ENCODE peak calls at places on chromosomes 12 and 14, in seven cellular contexts. F, Z, O, P, Q, U and A are unnamed samples.

GRCh38 chr14:60964901-60965300 is 16.0 kb downstream of the TRMT5 start:
- DNase-seq in P (no peak), F (no peak), O (no peak), Q (no peak), Z (no peak), U (no peak), A (no peak)

GRCh38 chr14:32027255-32027939 is 49.7 kb upstream of the ARHGAP5 start:
- DNase-seq in U (no peak), P (no peak), Q (no peak), F (no peak), Z (no peak), O (no peak), A (no peak)

GRCh38 chr12:56385873-56386272 is 23.2 kb upstream of the APOF start:
- DNase-seq in U (no peak), O (no peak), Q (peak), F (no peak), Z (no peak), P (no peak), A (no peak)

GRCh38 chr12:112347521-112347920 is 34.7 kb downstream of the HECTD4 start:
- DNase-seq in Q (no peak), Z (no peak), U (peak), P (no peak), F (peak), O (no peak), A (peak)

GRCh38 chr12:118358607-118359540 is 13.8 kb downstream of the TAOK3 start:
- DNase-seq in U (no peak), P (no peak), O (no peak), Q (no peak), F (no peak), Z (no peak), A (peak)

GRCh38 chr14:70907996-70908917 is 998 bp downstream of the PCNX1 start:
- DNase-seq in U (peak), P (peak), Q (peak), O (peak), F (no peak), Z (peak), A (peak)

GRCh38 chr14:50697659-50698290 is 29.7 kb upstream of the SAV1 start:
- DNase-seq in U (no peak), Z (no peak), O (no peak), P (no peak), F (no peak), Q (no peak), A (no peak)

GRCh38 chr14:21317433-21317832 is 37.5 kb downstream of the RPGRIP1 start:
- DNase-seq in Z (no peak), U (peak), O (no peak), Q (no peak), P (no peak), F (no peak), A (peak)

GRCh38 chr14:21068521-21069387 is 1.4 kb upstream of the ARHGEF40 start:
- DNase-seq in U (peak), Z (peak), P (peak), Q (peak), F (no peak), O (peak), A (peak)

GRCh38 chr14:85475113-85475512 is 54.8 kb upstream of the FLRT2 start:
- DNase-seq in Q (no peak), U (no peak), P (no peak), F (no peak), O (no peak), Z (no peak), A (no peak)

GRCh38 chr14:85471156-85471555 is 58.8 kb upstream of the FLRT2 start:
- DNase-seq in Z (no peak), O (no peak), F (no peak), U (no peak), Q (no peak), P (no peak), A (no peak)

GRCh38 chr14:85468815-85469214 is 61.1 kb upstream of the FLRT2 start:
- DNase-seq in Z (no peak), O (no peak), U (no peak), Q (no peak), F (no peak), P (no peak), A (no peak)

GRCh38 chr14:85474431-85474830 is 55.5 kb upstream of the FLRT2 start:
- DNase-seq in P (no peak), O (no peak), F (no peak), Q (no peak), U (no peak), Z (no peak), A (no peak)

GRCh38 chr14:85471744-85472143 is 58.2 kb upstream of the FLRT2 start:
- DNase-seq in Z (no peak), Q (no peak), F (peak), O (no peak), U (no peak), P (peak), A (no peak)
- H3K4me3 ChIP-seq in Z (no peak), Q (no peak), F (no peak), O (no peak), U (no peak), P (no peak), A (no peak)

GRCh38 chr12:132344181-132344580 is 14.8 kb upstream of the GALNT9 start:
- DNase-seq in U (no peak), Q (no peak), Z (no peak), F (no peak), P (no peak), O (no peak), A (no peak)

GRCh38 chr12:132343294-132343972 is 14.0 kb upstream of the GALNT9 start:
- DNase-seq in O (no peak), Q (no peak), P (no peak), F (no peak), Z (peak), U (no peak), A (no peak)

GRCh38 chr12:132342828-132343227 is 13.4 kb upstream of the GALNT9 start:
- DNase-seq in Q (no peak), P (no peak), U (no peak), O (no peak), F (no peak), Z (no peak), A (no peak)

GRCh38 chr12:132341318-132342050 is 12.1 kb upstream of the GALNT9 start:
- DNase-seq in Z (no peak), F (no peak), Q (no peak), O (no peak), U (no peak), P (no peak), A (no peak)

GRCh38 chr12:132342322-132342721 is 12.9 kb upstream of the GALNT9 start:
- DNase-seq in P (no peak), Z (no peak), O (peak), F (no peak), U (peak), Q (no peak), A (no peak)
- TF ChIP-seq CTCF in P (no peak), Z (peak), O (peak), F (no peak), U (peak), Q (no peak), A (no peak)

GRCh38 chr14:92109490-92109889 is 3.1 kb upstream of the ATXN3 start:
- DNase-seq in Z (no peak), P (no peak), Q (no peak), F (no peak), U (no peak), O (no peak), A (no peak)

GRCh38 chr14:92105845-92106094 is 612 bp downstream of the ATXN3 start:
- DNase-seq in F (no peak), P (peak), Q (peak), Z (peak), O (no peak), U (peak), A (peak)

GRCh38 chr14:92105073-92105844 is 1.1 kb downstream of the ATXN3 start:
- DNase-seq in P (no peak), Q (no peak), O (no peak), F (no peak), Z (no peak), U (no peak), A (no peak)

GRCh38 chr14:92106095-92106937 is at the start of gene ATXN3:
- DNase-seq in U (peak), F (peak), O (peak), P (peak), Z (peak), Q (peak), A (peak)

DNA sequence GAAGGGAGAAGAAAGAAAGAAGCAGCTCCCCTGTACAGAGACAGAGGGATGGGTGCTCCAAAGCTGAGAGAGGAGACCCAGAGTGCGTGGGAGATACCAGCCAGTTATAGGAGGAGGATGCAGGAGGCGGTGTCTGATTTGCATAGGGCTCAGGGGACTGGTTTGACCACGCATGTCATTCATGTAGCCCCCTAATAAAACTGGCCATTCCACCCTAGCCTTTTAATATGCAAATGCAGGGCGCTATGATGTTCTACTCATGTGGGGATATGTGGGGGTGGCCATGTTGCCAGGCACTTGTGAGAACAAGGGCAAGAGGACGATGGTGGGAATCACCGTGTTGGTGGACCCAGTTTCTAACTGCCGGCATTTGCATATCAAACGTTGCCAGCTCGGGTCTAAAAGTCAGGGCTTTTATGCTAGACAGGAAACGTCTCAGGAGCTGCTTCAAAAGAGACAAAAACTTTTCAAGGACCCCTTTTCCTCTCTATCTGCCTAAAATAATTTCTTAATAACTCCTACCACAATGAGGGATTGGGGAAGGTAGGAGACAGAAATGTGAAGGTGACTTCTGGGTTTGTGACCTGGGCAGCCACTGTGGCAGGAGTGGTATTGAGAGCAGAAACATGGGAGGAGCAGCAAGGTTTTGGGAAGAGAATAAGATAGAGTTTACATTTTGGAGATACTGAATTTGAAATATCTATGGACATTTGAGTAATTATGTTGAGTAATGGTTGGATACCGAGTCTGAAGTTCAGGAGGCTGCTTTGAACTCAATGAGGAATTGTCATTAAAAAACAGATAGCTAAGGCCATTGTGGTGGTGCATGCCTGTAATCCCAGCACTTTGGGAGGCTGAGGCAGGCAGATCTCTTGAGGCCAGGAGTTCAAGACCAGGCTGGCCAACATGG is 2.2 kb upstream of the ATXN3 start:
- DNase-seq in O (no peak), P (no peak), Z (no peak), U (peak), F (no peak), Q (no peak), A (peak)
- H3K4me3 ChIP-seq in O (no peak), P (no peak), Z (no peak), U (no peak), F (no peak), Q (no peak), A (peak)

GRCh38 chr12:80565276-80565675 is 121.2 kb downstream of the PTPRQ start:
- DNase-seq in Z (no peak), P (no peak), O (no peak), F (peak), U (no peak), Q (no peak), A (no peak)
- TF ChIP-seq CTCF in Z (no peak), P (no peak), O (no peak), F (no peak), U (no peak), Q (no peak), A (no peak)

GRCh38 chr12:70920251-70920851 is at the start of gene PTPRR:
- DNase-seq in U (peak), O (peak), Z (no peak), P (no peak), F (no peak), Q (no peak), A (no peak)
- H3K4me3 ChIP-seq in U (peak), O (peak), Z (no peak), P (no peak), F (no peak), Q (peak), A (no peak)

GRCh38 chr14:65940056-65940735 is 527.7 kb downstream of the FUT8 start:
- DNase-seq in O (peak), Z (no peak), U (peak), F (no peak), Q (no peak), P (no peak), A (peak)
- TF ChIP-seq CTCF in O (peak), Z (no peak), U (no peak), F (no peak), Q (no peak), P (no peak), A (peak)

GRCh38 chr14:75063013-75063412 is 811 bp downstream of the ACYP1 start:
- DNase-seq in P (no peak), Q (no peak), F (no peak), O (no peak), U (no peak), Z (no peak), A (peak)
- H3K4me3 ChIP-seq in P (peak), Q (peak), F (peak), O (peak), U (peak), Z (peak), A (peak)

DNA sequence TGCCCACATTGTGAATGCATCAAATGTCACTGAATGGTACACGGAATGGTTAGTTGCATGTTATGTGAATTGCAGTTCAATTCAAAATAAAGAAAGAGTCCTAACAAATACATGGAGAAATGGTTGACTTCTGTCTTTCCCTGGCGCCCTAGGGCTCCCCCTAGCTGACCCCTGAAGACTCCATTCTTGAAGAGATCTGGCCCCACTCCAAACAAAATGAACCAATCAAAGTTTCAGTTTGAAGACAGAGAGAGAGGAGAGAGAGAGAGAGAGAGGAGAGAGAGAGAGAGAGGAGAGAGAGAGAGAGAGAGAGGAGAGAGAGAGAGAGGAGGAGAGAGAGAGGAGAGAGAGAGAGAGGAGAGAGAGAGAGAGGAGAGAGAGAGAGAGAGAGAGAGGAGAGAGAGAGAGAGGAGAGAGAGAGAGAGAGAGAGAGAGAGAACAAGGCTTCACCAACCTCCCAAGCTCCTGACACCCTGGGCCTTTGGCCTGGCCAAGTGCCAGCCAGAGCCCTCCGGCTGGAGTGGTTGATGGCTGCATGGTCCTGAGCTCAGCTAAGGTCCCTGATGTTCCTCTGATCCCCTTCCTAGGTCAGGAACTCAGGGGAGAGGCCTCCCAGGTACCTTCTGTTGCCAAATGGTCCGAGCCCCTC is 188.7 kb downstream of the ESRRB start:
- DNase-seq in P (no peak), O (no peak), Q (no peak), Z (no peak), F (no peak), U (peak), A (peak)
- TF ChIP-seq CTCF in P (no peak), O (peak), Q (no peak), Z (no peak), F (no peak), U (no peak), A (peak)

DNA sequence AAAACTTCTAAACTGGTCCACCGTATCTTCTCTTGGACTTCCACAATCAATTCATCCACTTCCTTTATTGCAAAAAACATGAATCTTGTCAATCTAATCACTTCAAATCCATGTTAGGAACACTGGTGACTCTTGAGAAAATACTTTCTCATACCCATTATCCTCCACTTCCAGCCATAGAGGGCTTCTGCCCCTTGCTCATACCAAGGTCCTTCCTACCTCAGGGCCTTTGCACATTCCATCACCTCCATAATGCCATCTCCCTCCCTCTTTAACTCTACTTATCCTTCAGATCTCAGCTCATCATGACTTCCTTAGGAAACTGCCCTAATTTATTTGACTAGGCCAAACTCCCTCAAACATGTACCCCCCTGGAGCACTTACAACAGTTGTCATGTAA is 16.6 kb downstream of the STXBP6 start:
- DNase-seq in U (no peak), F (no peak), P (no peak), Q (no peak), O (no peak), Z (no peak), A (no peak)
- H3K4me3 ChIP-seq in U (no peak), F (no peak), P (no peak), Q (no peak), O (no peak), Z (no peak), A (no peak)

GRCh38 chr14:42517786-42518530 is 911.3 kb downstream of the LRFN5 start:
- DNase-seq in Z (no peak), P (no peak), O (no peak), F (no peak), Q (no peak), U (no peak), A (no peak)
- TF ChIP-seq CTCF in Z (no peak), P (no peak), O (no peak), F (no peak), Q (no peak), U (no peak), A (no peak)